ENCODE peak calls at places on chromosomes 11 and 22, in seven cellular contexts. D is AG04450; C is sigmoid colon; V is CD4-positive, alpha-beta memory T cell; I is psoas muscle; Y is esophagus squamous epithelium; X is lower lobe of right lung. O is an unnamed sample.
A peak's percentile ranks its signal among the peaks of the same experiment; 100 is the strongest.

GRCh38 chr11:95417832-95418231 is 186.8 kb upstream of the SESN3 start:
- DNase-seq in D (no peak), C (no peak), V (no peak), I (no peak), Y (no peak), X (no peak), O (no peak)

GRCh38 chr22:42791721-42792452 is 65.2 kb downstream of the ARFGAP3 start:
- DNase-seq in D (no peak), C (peak; percentile 77), V (no peak), I (peak; percentile 79), Y (no peak), X (no peak), O (no peak)

GRCh38 chr11:70326365-70326803 is 55.9 kb downstream of the PPFIA1 start:
- DNase-seq in D (peak; percentile 33), C (peak; percentile 75), V (no peak), I (no peak), Y (no peak), X (no peak), O (no peak)

GRCh38 chr22:30754971-30755759 is 60.5 kb downstream of the OSBP2 start:
- DNase-seq in D (peak; percentile 61), C (peak; percentile 72), V (no peak), I (peak; percentile 58), Y (no peak), X (no peak), O (peak; percentile 70)

GRCh38 chr22:46807458-46807857 is 45.0 kb downstream of the TBC1D22A start:
- DNase-seq in D (no peak), C (no peak), V (no peak), I (no peak), Y (no peak), X (no peak), O (no peak)

GRCh38 chr22:39456262-39457046 is at the start of gene MGAT3:
- DNase-seq in D (no peak), C (no peak), V (no peak), I (no peak), Y (no peak), X (no peak), O (no peak)

GRCh38 chr22:35470903-35471321 is 69.7 kb upstream of the RASD2 start:
- DNase-seq in D (no peak), C (no peak), V (no peak), I (no peak), Y (no peak), X (no peak), O (no peak)

GRCh38 chr11:29271616-29272015 is 745.2 kb downstream of the KCNA4 start:
- DNase-seq in D (no peak), C (no peak), V (no peak), I (no peak), Y (no peak), X (no peak), O (no peak)

GRCh38 chr11:70878366-70878765 is 374.0 kb downstream of the SHANK2 start:
- DNase-seq in D (no peak), C (no peak), V (no peak), I (no peak), Y (no peak), X (no peak), O (no peak)

GRCh38 chr22:33513388-33514336 is 406.6 kb downstream of the LARGE1 start:
- DNase-seq in D (no peak), C (no peak), V (no peak), I (no peak), Y (no peak), X (no peak), O (no peak)

GRCh38 chr11:65576232-65576866 is 496 bp downstream of the EHBP1L1 start:
- DNase-seq in D (no peak), C (peak; percentile 84), V (no peak), I (peak; percentile 78), Y (no peak), X (peak; percentile 77), O (no peak)

GRCh38 chr11:65578667-65579066 is 2.8 kb downstream of the EHBP1L1 start:
- DNase-seq in D (no peak), C (no peak), V (no peak), I (no peak), Y (no peak), X (no peak), O (no peak)

GRCh38 chr11:65578134-65578533 is 2.3 kb downstream of the EHBP1L1 start:
- DNase-seq in D (no peak), C (peak; percentile 61), V (no peak), I (no peak), Y (no peak), X (no peak), O (no peak)

GRCh38 chr11:65576867-65577755 is 1.3 kb downstream of the EHBP1L1 start:
- DNase-seq in D (no peak), C (peak; percentile 92), V (peak; percentile 68), I (peak; percentile 95), Y (no peak), X (peak; percentile 85), O (peak; percentile 91)

GRCh38 chr11:65577756-65578109 is 1.9 kb downstream of the EHBP1L1 start:
- DNase-seq in D (no peak), C (peak; percentile 81), V (no peak), I (no peak), Y (no peak), X (no peak), O (no peak)
- H3K27ac ChIP-seq in D (peak overlapping the region; percentile 47), C (peak overlapping the region; percentile 91), V (peak overlapping the region; percentile 75), I (peak overlapping the region; percentile 98), Y (peak overlapping the region; percentile 97), X (peak overlapping the region; percentile 94), O (peak overlapping the region; percentile 98)

GRCh38 chr22:22773427-22773826 is 114.2 kb upstream of the IGLL5 start:
- DNase-seq in D (no peak), C (no peak), V (no peak), I (no peak), Y (no peak), X (no peak), O (no peak)
- H3K27ac ChIP-seq in D (no peak overlapping the region), C (no peak overlapping the region), V (no peak overlapping the region), I (no peak overlapping the region), Y (no peak overlapping the region), X (no peak overlapping the region), O (no peak overlapping the region)

GRCh38 chr11:116812109-116812508 is 11.0 kb downstream of the APOA4 start:
- DNase-seq in D (no peak), C (no peak), V (no peak), I (no peak), Y (no peak), X (no peak), O (no peak)

GRCh38 chr11:116811194-116811593 is 11.9 kb downstream of the APOA4 start:
- DNase-seq in D (no peak), C (no peak), V (no peak), I (no peak), Y (no peak), X (no peak), O (no peak)

GRCh38 chr11:116814502-116814901 is 8.6 kb downstream of the APOA4 start:
- DNase-seq in D (no peak), C (no peak), V (no peak), I (no peak), Y (no peak), X (no peak), O (no peak)

GRCh38 chr11:116813170-116813569 is 9.9 kb downstream of the APOA4 start:
- DNase-seq in D (no peak), C (peak; percentile 10), V (no peak), I (no peak), Y (no peak), X (no peak), O (no peak)

GRCh38 chr11:116813781-116814471 is 9.2 kb downstream of the APOA4 start:
- DNase-seq in D (no peak), C (peak; percentile 33), V (no peak), I (no peak), Y (no peak), X (no peak), O (no peak)
- H3K27ac ChIP-seq in D (no peak overlapping the region), C (no peak overlapping the region), V (no peak overlapping the region), I (no peak overlapping the region), Y (no peak overlapping the region), X (no peak overlapping the region), O (no peak overlapping the region)

GRCh38 chr11:128725630-128726461 is 32.0 kb downstream of the FLI1 start:
- DNase-seq in D (peak; percentile 23), C (no peak), V (peak; percentile 88), I (no peak), Y (peak; percentile 27), X (no peak), O (no peak)
- H3K27ac ChIP-seq in D (no peak overlapping the region), C (peak overlapping the region; percentile 29), V (peak overlapping the region; percentile 49), I (no peak overlapping the region), Y (peak overlapping the region; percentile 58), X (peak overlapping the region; percentile 66), O (no peak overlapping the region)

GRCh38 chr11:78085972-78086371 is 6.3 kb upstream of the NDUFC2 start:
- DNase-seq in D (no peak), C (no peak), V (no peak), I (no peak), Y (no peak), X (no peak), O (no peak)
- H3K27ac ChIP-seq in D (no peak overlapping the region), C (no peak overlapping the region), V (no peak overlapping the region), I (no peak overlapping the region), Y (no peak overlapping the region), X (no peak overlapping the region), O (no peak overlapping the region)

GRCh38 chr11:128940156-128940555 is 2.5 kb downstream of the TP53AIP1 start:
- DNase-seq in D (no peak), C (no peak), V (no peak), I (no peak), Y (no peak), X (no peak), O (peak; percentile 31)

GRCh38 chr11:128938156-128938885 is 4.3 kb downstream of the TP53AIP1 start:
- DNase-seq in D (no peak), C (no peak), V (no peak), I (no peak), Y (no peak), X (no peak), O (no peak)

GRCh38 chr11:128937480-128937879 is 5.2 kb downstream of the TP53AIP1 start:
- DNase-seq in D (no peak), C (no peak), V (no peak), I (no peak), Y (no peak), X (no peak), O (no peak)

GRCh38 chr11:128940603-128941002 is 2.1 kb downstream of the TP53AIP1 start:
- DNase-seq in D (no peak), C (no peak), V (no peak), I (no peak), Y (no peak), X (no peak), O (peak; percentile 78)

DNA sequence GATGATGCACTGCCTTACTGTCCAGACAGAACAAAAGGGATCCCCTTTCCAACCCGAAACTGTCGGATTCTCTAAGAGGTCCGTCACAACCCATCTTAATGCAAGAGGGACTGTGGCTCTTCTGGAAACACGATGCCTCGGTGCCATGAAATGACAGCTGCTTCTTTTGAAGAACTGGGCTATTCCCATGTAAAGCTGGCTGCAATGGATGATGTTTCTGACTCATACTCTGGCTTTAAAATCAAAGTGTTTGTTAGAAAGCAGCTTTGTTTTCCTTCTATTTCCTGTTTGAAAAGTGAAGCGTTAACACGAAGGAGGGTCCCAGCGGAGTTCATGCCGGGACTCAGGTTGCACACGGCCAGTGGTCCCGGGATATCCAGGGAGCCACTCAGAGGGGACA is 3.1 kb downstream of the TP53AIP1 start:
- DNase-seq in D (no peak), C (no peak), V (no peak), I (no peak), Y (no peak), X (no peak), O (no peak)
- H3K27ac ChIP-seq in D (no peak overlapping the region), C (no peak overlapping the region), V (no peak overlapping the region), I (no peak overlapping the region), Y (peak overlapping the region; percentile 79), X (no peak overlapping the region), O (peak overlapping the region; percentile 93)

O was measured in RWPE1.